ENCODE peak calls at places on chromosomes 5 and 9, in four cellular contexts. T is HepG2, H is K562, L is H1. Q is an unnamed sample.

GRCh38 chr5:138498381-138498780 is 33.1 kb downstream of the EGR1 start:
- DNase-seq in T (no peak), H (no peak), L (no peak), Q (no peak)

GRCh38 chr9:21688108-21689102 is 114.0 kb upstream of the MTAP start:
- DNase-seq in T (no peak), H (no peak), L (no peak), Q (peak; percentile 87)

GRCh38 chr5:95327211-95327610 is 42.3 kb upstream of the MCTP1 start:
- DNase-seq in T (no peak), H (no peak), L (no peak), Q (no peak)

GRCh38 chr5:126847318-126848221 is 70.6 kb downstream of the LMNB1 start:
- DNase-seq in T (no peak), H (peak; percentile 59), L (no peak), Q (no peak)

GRCh38 chr9:134925011-134925511 is 7.3 kb upstream of the FCN1 start:
- DNase-seq in T (no peak), H (no peak), L (no peak), Q (no peak)

GRCh38 chr5:146137967-146138403 is 32.6 kb upstream of the PLAC8L1 start:
- DNase-seq in T (peak; percentile 93), H (no peak), L (no peak), Q (no peak)

GRCh38 chr5:147567917-147568598 is 58.2 kb upstream of the DPYSL3 start:
- DNase-seq in T (no peak), H (no peak), L (peak; percentile 86), Q (no peak)

GRCh38 chr5:43997647-43998251 is 391.5 kb downstream of the FGF10 start:
- DNase-seq in T (peak; percentile 95), H (no peak), L (no peak), Q (peak; percentile 4)

GRCh38 chr9:21969011-21969935 is 24.9 kb downstream of the CDKN2A start:
- DNase-seq in T (no peak), H (no peak), L (no peak), Q (no peak)

GRCh38 chr9:549425-549997 is 292.0 kb upstream of the DMRT1 start:
- DNase-seq in T (no peak), H (no peak), L (no peak), Q (no peak)

GRCh38 chr5:1330146-1330846 is 14.6 kb downstream of the CLPTM1L start:
- DNase-seq in T (no peak), H (no peak), L (no peak), Q (no peak)

GRCh38 chr5:35205186-35205585 is 25.1 kb downstream of the PRLR start:
- DNase-seq in T (no peak), H (no peak), L (no peak), Q (no peak)
- TF ChIP-seq PHF8 in T (no peak), H (no peak), L (no peak), Q (no peak)

DNA sequence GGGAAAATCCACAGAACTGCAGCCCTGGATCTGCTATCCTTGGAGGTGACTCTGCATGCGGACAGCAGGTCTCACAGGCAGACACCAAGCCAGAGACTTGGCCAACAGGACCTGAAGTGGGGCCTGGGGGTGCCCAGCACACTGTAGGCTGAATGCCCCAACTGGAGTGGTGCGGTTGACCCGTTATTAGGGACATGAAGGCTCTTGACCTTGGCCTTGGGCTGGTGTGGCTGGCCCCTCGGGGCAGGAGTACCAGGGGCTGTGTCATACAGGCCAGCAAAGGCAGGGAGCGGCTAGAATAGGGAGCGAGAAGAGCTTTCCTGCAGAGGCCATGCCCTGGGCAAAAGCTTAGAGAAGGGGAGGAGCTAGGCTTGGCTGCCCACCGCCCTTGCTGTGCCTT is 153.2 kb upstream of the MVB12B start:
- DNase-seq in T (no peak), H (no peak), L (no peak), Q (no peak)
- TF ChIP-seq PHF8 in T (no peak), H (no peak), L (no peak), Q (no peak)

GRCh38 chr9:109969559-109970237 is 189.7 kb downstream of the PALM2AKAP2 start:
- DNase-seq in T (no peak), H (no peak), L (no peak), Q (no peak)
- TF ChIP-seq PHF8 in T (no peak), H (no peak), L (no peak), Q (no peak)

DNA sequence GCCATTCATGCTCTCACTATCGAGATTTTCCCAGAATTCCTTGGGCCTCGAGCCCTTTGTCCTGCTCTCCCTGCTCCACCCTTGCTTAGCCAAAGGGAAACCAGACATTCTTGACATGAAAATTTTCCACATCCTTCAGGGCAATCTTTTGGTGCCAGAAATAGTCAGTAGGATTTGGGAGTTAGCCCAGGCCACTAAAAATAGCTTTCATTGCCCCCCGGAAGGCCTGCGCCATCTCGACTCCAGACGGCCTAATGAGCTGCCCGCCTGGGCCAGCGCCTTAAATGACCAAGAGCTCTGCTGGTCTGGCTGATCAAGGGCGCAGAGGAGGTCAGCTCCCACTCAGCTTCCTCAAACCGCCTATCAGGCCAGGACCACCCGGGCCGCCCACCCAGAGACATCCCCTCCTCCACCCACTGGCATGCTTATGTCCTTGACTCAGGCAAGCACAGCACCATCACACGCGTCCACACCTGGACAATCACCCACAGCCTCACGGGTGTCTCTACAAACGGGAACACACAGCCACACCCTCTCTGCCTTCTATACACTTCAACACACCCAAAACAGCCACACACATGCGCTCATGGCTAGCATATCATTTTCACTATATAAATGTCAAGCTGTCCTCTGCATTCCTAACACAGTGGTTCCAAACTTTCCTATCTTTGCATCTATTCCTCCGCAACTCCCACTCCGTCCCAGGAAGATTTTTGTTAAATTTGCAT is 20.9 kb downstream of the DUSP1 start:
- DNase-seq in T (no peak), H (no peak), L (no peak), Q (no peak)
- TF ChIP-seq PHF8 in T (no peak), H (no peak), L (no peak), Q (no peak)

GRCh38 chr5:134813407-134813806 is 32.4 kb upstream of the C5orf24 start:
- DNase-seq in T (no peak), H (no peak), L (no peak), Q (no peak)

GRCh38 chr5:134819404-134819963 is 26.3 kb upstream of the C5orf24 start:
- DNase-seq in T (no peak), H (no peak), L (no peak), Q (no peak)

GRCh38 chr5:134813827-134814226 is 31.9 kb upstream of the C5orf24 start:
- DNase-seq in T (no peak), H (no peak), L (no peak), Q (no peak)

GRCh38 chr5:134818776-134819175 is 27.0 kb upstream of the C5orf24 start:
- DNase-seq in T (no peak), H (no peak), L (no peak), Q (no peak)

GRCh38 chr5:134817006-134817405 is 28.8 kb upstream of the C5orf24 start:
- DNase-seq in T (no peak), H (no peak), L (no peak), Q (no peak)
- TF ChIP-seq PHF8 in T (no peak), H (no peak), L (no peak), Q (no peak)

GRCh38 chr5:112847306-112847705 is 13.8 kb upstream of the SRP19 start:
- DNase-seq in T (no peak), H (no peak), L (no peak), Q (no peak)

GRCh38 chr5:112849912-112850311 is 11.2 kb upstream of the SRP19 start:
- DNase-seq in T (no peak), H (no peak), L (no peak), Q (no peak)

GRCh38 chr5:112846556-112846955 is 14.5 kb upstream of the SRP19 start:
- DNase-seq in T (no peak), H (no peak), L (no peak), Q (no peak)

GRCh38 chr5:112844489-112844888 is 16.6 kb upstream of the SRP19 start:
- DNase-seq in T (no peak), H (no peak), L (no peak), Q (no peak)

DNA sequence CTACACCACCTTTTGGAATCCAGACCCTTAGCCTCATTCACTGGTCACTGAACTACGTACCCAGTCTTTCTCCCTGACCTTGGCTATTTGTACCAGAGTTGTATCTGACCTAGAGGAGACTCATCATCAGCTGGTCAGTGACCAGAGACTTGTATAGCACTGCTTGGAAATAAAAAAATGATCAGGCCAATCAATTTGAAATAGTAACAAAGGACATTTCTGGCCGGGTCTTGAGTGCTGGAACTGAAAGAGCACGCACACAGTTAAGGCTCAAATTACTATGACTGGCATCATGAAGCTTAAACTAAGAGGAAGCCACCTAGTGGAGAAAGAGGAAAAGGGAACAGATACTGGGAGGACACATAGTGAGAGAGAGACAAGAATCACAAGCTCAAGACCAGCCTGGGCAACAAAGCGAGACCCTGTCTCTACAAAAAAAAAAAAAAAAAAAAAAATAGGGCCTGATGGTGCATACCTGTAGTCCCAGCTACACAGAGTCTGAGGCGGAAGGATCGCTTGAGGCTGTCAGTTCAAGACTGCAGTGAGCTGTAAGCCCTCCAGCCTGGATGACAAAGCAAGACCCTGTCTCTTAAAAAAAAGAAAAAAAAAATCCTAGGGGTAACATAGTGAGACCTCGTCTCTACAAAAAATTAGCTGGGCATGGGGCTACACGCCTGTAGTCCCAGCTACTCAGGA is 12.8 kb upstream of the SRP19 start:
- DNase-seq in T (peak; percentile 76), H (peak; percentile 33), L (no peak), Q (peak; percentile 71)
- TF ChIP-seq PHF8 in T (no peak), H (no peak), L (no peak), Q (no peak)